ENCODE peak calls at places on chromosomes 11 and 22, in ten cellular contexts. One of them, this sample, is unnamed.

GRCh38 chr22:24695958-24696511 is 78.5 kb downstream of the PIWIL3 start:
- DNase-seq in IMR-90: peak; percentile 69
- DNase-seq in GM23338: peak; percentile 71
- DNase-seq in PC-9: no peak
- DNase-seq in H9: peak; percentile 66
- DNase-seq in A549: no peak
- DNase-seq in HCT116: no peak
- DNase-seq in H1: no peak
- DNase-seq in PC-3: no peak
- DNase-seq in GM23248: no peak
- DNase-seq in this sample: peak; percentile 12

GRCh38 chr22:28478564-28478963 is 201.1 kb downstream of the TTC28 start:
- DNase-seq in HCT116: no peak
- DNase-seq in GM23248: no peak
- DNase-seq in PC-3: no peak
- DNase-seq in A549: no peak
- DNase-seq in PC-9: no peak
- DNase-seq in GM23338: no peak
- DNase-seq in H1: no peak
- DNase-seq in IMR-90: no peak
- DNase-seq in H9: no peak
- DNase-seq in this sample: no peak

GRCh38 chr11:74822187-74822586 is 73.5 kb downstream of the RNF169 start:
- DNase-seq in H9: no peak
- DNase-seq in PC-9: no peak
- DNase-seq in H1: no peak
- DNase-seq in GM23338: no peak
- DNase-seq in HCT116: no peak
- DNase-seq in A549: no peak
- DNase-seq in IMR-90: peak; percentile 94
- DNase-seq in GM23248: peak; percentile 13
- DNase-seq in PC-3: no peak
- DNase-seq in this sample: no peak

GRCh38 chr22:40484906-40485660 is 114.7 kb downstream of the SGSM3 start:
- DNase-seq in H9: no peak
- DNase-seq in IMR-90: peak; percentile 47
- DNase-seq in H1: no peak
- DNase-seq in GM23248: peak; percentile 60
- DNase-seq in GM23338: no peak
- DNase-seq in A549: no peak
- DNase-seq in PC-3: no peak
- DNase-seq in HCT116: no peak
- DNase-seq in PC-9: no peak
- DNase-seq in this sample: no peak

GRCh38 chr22:37226087-37226486 is 13.8 kb upstream of the SSTR3 start:
- DNase-seq in GM23338: no peak
- DNase-seq in GM23248: no peak
- DNase-seq in H9: no peak
- DNase-seq in H1: no peak
- DNase-seq in IMR-90: no peak
- DNase-seq in PC-9: no peak
- DNase-seq in A549: no peak
- DNase-seq in PC-3: no peak
- DNase-seq in HCT116: no peak
- DNase-seq in this sample: no peak

GRCh38 chr11:3738241-3738640 is 59.1 kb downstream of the NUP98 start:
- DNase-seq in H1: no peak
- DNase-seq in A549: no peak
- DNase-seq in GM23248: peak; percentile 64
- DNase-seq in HCT116: no peak
- DNase-seq in PC-3: no peak
- DNase-seq in GM23338: no peak
- DNase-seq in H9: no peak
- DNase-seq in IMR-90: peak; percentile 23
- DNase-seq in PC-9: no peak
- DNase-seq in this sample: no peak

GRCh38 chr22:45208993-45209838 is 31.5 kb downstream of the KIAA0930 start:
- DNase-seq in PC-9: no peak
- DNase-seq in H9: peak; percentile 66
- DNase-seq in A549: no peak
- DNase-seq in HCT116: no peak
- DNase-seq in H1: peak; percentile 43
- DNase-seq in IMR-90: peak; percentile 91
- DNase-seq in GM23338: peak; percentile 75
- DNase-seq in GM23248: peak; percentile 92
- DNase-seq in PC-3: peak; percentile 46
- DNase-seq in this sample: no peak

GRCh38 chr11:36425593-36426206 is 84.4 kb downstream of the TRAF6 start:
- DNase-seq in GM23338: no peak
- DNase-seq in PC-3: no peak
- DNase-seq in PC-9: no peak
- DNase-seq in H1: no peak
- DNase-seq in HCT116: no peak
- DNase-seq in GM23248: no peak
- DNase-seq in IMR-90: peak; percentile 52
- DNase-seq in A549: no peak
- DNase-seq in H9: no peak
- DNase-seq in this sample: no peak

GRCh38 chr11:108947654-108948570 is 283.0 kb downstream of the DDX10 start:
- DNase-seq in IMR-90: peak; percentile 80
- DNase-seq in A549: peak; percentile 27
- DNase-seq in PC-9: peak; percentile 31
- DNase-seq in PC-3: peak; percentile 72
- DNase-seq in GM23248: peak; percentile 36
- DNase-seq in H1: no peak
- DNase-seq in HCT116: no peak
- DNase-seq in H9: no peak
- DNase-seq in GM23338: no peak
- DNase-seq in this sample: no peak

DNA sequence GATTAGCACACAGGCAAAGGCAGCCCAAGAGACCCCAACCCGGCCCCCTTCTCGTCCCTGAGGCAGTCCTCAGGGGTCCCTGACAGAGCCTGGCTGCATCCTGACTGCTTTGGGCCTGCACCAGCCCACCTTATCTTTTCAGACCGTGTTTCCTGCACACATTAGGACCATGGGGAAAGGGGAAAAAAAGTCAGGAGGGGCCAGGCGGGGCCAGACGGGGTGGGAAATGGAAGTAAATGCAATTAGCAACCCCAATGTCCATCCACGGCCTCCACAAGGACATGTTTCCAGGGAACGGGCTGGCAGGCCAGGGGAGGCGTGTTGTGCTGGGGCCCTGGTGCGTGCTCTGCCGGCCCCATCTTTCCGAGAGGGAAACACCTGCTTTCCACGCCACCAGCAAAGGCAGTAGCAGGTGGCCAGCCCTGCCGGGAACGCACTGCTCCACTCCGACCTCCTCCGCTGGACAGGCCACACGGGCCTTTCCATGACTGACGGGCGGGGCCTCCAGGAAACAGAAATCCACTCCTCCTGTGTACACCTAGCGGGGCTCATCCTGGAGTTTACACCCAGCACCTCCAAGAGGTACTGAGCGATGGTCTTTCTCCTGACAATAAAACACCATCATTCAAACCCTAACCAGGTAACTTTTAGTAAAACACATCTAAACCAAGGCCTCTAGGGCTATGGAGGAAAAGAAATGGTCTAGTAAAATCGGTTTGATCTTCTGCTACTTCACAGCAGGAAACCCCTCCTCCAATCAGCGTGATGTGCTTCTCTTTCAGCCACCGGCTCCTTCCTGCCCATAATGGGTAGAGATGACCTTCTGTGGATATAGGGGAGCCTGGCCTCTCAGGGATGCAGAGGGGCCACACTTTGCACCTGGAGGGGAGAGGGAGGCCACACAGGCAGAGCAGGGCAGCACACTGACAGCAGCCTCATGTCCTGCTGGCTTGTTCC is 7.2 kb downstream of the EHD1 start:
- DNase-seq in IMR-90: no peak
- DNase-seq in PC-9: no peak
- DNase-seq in PC-3: no peak
- DNase-seq in H1: no peak
- DNase-seq in H9: no peak
- DNase-seq in A549: no peak
- DNase-seq in GM23248: no peak
- DNase-seq in HCT116: no peak
- DNase-seq in GM23338: no peak
- DNase-seq in this sample: no peak
- H3K4me1 ChIP-seq in IMR-90: peaks cover 49% of the 10 kb centered on the region
- H3K4me1 ChIP-seq in PC-9: peaks cover 61% of the 10 kb centered on the region
- H3K4me1 ChIP-seq in PC-3: peaks cover 81% of the 10 kb centered on the region
- H3K4me1 ChIP-seq in H1: peaks cover 3% of the 10 kb centered on the region
- H3K4me1 ChIP-seq in H9: no peaks in the 10 kb centered on the region
- H3K4me1 ChIP-seq in A549: peaks cover 68% of the 10 kb centered on the region
- H3K4me1 ChIP-seq in GM23248: peaks cover 42% of the 10 kb centered on the region
- H3K4me1 ChIP-seq in HCT116: peaks cover 10% of the 10 kb centered on the region
- H3K4me1 ChIP-seq in GM23338: no peaks in the 10 kb centered on the region
- H3K4me1 ChIP-seq in this sample: peaks cover 8% of the 10 kb centered on the region

DNA sequence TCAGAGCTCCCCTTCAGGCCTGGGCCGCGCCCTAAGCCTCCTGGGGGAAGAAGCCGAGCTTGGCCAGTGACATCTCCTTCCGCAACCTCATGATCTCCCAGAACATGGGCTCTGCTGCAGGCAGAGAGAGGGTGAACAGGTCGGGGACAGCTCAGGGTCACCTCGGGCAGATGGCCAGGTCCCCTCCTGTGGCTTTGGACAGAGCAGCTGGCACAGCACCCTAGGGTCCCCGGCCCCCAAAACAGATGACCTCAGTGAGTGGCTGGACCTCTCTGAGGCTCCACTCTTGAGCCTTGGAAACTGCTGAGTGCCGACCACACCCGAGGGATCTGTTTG is 6.9 kb upstream of the FADS3 start:
- DNase-seq in PC-3: no peak
- DNase-seq in HCT116: no peak
- DNase-seq in H1: no peak
- DNase-seq in PC-9: no peak
- DNase-seq in IMR-90: no peak
- DNase-seq in H9: no peak
- DNase-seq in GM23248: no peak
- DNase-seq in GM23338: no peak
- DNase-seq in A549: no peak
- DNase-seq in this sample: no peak
- H3K4me2 ChIP-seq in PC-3: no peak overlapping the region
- H3K4me2 ChIP-seq in HCT116: no peak overlapping the region
- H3K4me2 ChIP-seq in H1: no peak overlapping the region
- H3K4me2 ChIP-seq in PC-9: no peak overlapping the region
- H3K4me2 ChIP-seq in IMR-90: no peak overlapping the region
- H3K4me2 ChIP-seq in H9: no peak overlapping the region
- H3K4me2 ChIP-seq in GM23248: no peak overlapping the region
- H3K4me2 ChIP-seq in GM23338: no peak overlapping the region
- H3K4me2 ChIP-seq in A549: peak overlapping the region; percentile 27
- H3K4me2 ChIP-seq in this sample: no peak overlapping the region

GRCh38 chr11:27205269-27205668 is 157.7 kb downstream of the CCDC34 start:
- DNase-seq in H1: no peak
- DNase-seq in PC-9: no peak
- DNase-seq in GM23338: no peak
- DNase-seq in H9: no peak
- DNase-seq in HCT116: no peak
- DNase-seq in PC-3: peak; percentile 53
- DNase-seq in A549: no peak
- DNase-seq in IMR-90: no peak
- DNase-seq in GM23248: no peak
- DNase-seq in this sample: no peak
- H3K4me1 ChIP-seq in H1: peaks cover 8% of the 10 kb centered on the region
- H3K4me1 ChIP-seq in PC-9: peaks cover 48% of the 10 kb centered on the region
- H3K4me1 ChIP-seq in GM23338: peaks cover 10% of the 10 kb centered on the region
- H3K4me1 ChIP-seq in H9: no peaks in the 10 kb centered on the region
- H3K4me1 ChIP-seq in HCT116: peaks cover 8% of the 10 kb centered on the region
- H3K4me1 ChIP-seq in PC-3: peaks cover 56% of the 10 kb centered on the region
- H3K4me1 ChIP-seq in A549: peaks cover 85% of the 10 kb centered on the region
- H3K4me1 ChIP-seq in IMR-90: peaks cover 3% of the 10 kb centered on the region
- H3K4me1 ChIP-seq in GM23248: peaks cover 45% of the 10 kb centered on the region
- H3K4me1 ChIP-seq in this sample: no peaks in the 10 kb centered on the region

GRCh38 chr11:853682-854448 is 11.2 kb downstream of the TSPAN4 start:
- DNase-seq in GM23248: no peak
- DNase-seq in A549: no peak
- DNase-seq in H9: no peak
- DNase-seq in PC-3: no peak
- DNase-seq in HCT116: no peak
- DNase-seq in PC-9: no peak
- DNase-seq in IMR-90: no peak
- DNase-seq in GM23338: peak; percentile 45
- DNase-seq in H1: no peak
- DNase-seq in this sample: no peak

GRCh38 chr11:854601-855342 is 12.1 kb downstream of the TSPAN4 start:
- DNase-seq in H1: no peak
- DNase-seq in GM23248: no peak
- DNase-seq in A549: no peak
- DNase-seq in H9: no peak
- DNase-seq in HCT116: no peak
- DNase-seq in GM23338: no peak
- DNase-seq in PC-3: no peak
- DNase-seq in PC-9: no peak
- DNase-seq in IMR-90: no peak
- DNase-seq in this sample: no peak

GRCh38 chr11:850777-851762 is 8.4 kb downstream of the TSPAN4 start:
- DNase-seq in GM23248: peak; percentile 27
- DNase-seq in H9: peak; percentile 67
- DNase-seq in PC-3: no peak
- DNase-seq in A549: no peak
- DNase-seq in H1: no peak
- DNase-seq in PC-9: no peak
- DNase-seq in GM23338: peak; percentile 73
- DNase-seq in HCT116: no peak
- DNase-seq in IMR-90: no peak
- DNase-seq in this sample: no peak

GRCh38 chr11:855343-855674 is 12.7 kb downstream of the TSPAN4 start:
- DNase-seq in IMR-90: no peak
- DNase-seq in H9: no peak
- DNase-seq in H1: no peak
- DNase-seq in HCT116: no peak
- DNase-seq in PC-9: no peak
- DNase-seq in A549: no peak
- DNase-seq in PC-3: no peak
- DNase-seq in GM23338: no peak
- DNase-seq in GM23248: no peak
- DNase-seq in this sample: no peak

GRCh38 chr11:852762-853161 is 10.1 kb downstream of the TSPAN4 start:
- DNase-seq in GM23248: no peak
- DNase-seq in H1: no peak
- DNase-seq in PC-9: no peak
- DNase-seq in HCT116: no peak
- DNase-seq in GM23338: no peak
- DNase-seq in PC-3: no peak
- DNase-seq in A549: no peak
- DNase-seq in H9: no peak
- DNase-seq in IMR-90: no peak
- DNase-seq in this sample: no peak
- H3K4me2 ChIP-seq in GM23248: no peak overlapping the region
- H3K4me2 ChIP-seq in H1: no peak overlapping the region
- H3K4me2 ChIP-seq in PC-9: no peak overlapping the region
- H3K4me2 ChIP-seq in HCT116: no peak overlapping the region
- H3K4me2 ChIP-seq in GM23338: no peak overlapping the region
- H3K4me2 ChIP-seq in PC-3: no peak overlapping the region
- H3K4me2 ChIP-seq in A549: no peak overlapping the region
- H3K4me2 ChIP-seq in H9: no peak overlapping the region
- H3K4me2 ChIP-seq in IMR-90: no peak overlapping the region
- H3K4me2 ChIP-seq in this sample: no peak overlapping the region